ENCODE peak calls at places on chromosome 17, in seven cellular contexts. S is heart right ventricle; Q is CD8-positive, alpha-beta T cell; C is gastrocnemius medialis; O is BJ; E is GM23338; G is left ventricle myocardium inferior. I is an unnamed sample. For H3K36me3, the result is how much of the 10 kb centered on the place peaks cover.

GRCh38 chr17:34566201-34566600 is 13.2 kb upstream of the TMEM132E start:
- DNase-seq in S (no peak), Q (no peak), C (no peak), O (no peak), E (no peak), G (no peak), I (no peak)

GRCh38 chr17:60102632-60103047 is 23.9 kb upstream of the HEATR6 start:
- DNase-seq in S (no peak), Q (no peak), C (no peak), O (no peak), E (no peak), G (no peak), I (no peak)

GRCh38 chr17:68613739-68614298 is 12.7 kb upstream of the FAM20A start:
- DNase-seq in S (peak), Q (peak), C (no peak), O (no peak), E (peak), G (no peak), I (no peak)

GRCh38 chr17:42122371-42123303 is at the start of gene HSPB9:
- DNase-seq in S (no peak), Q (no peak), C (no peak), O (no peak), E (peak), G (peak), I (peak)

GRCh38 chr17:74295625-74296547 is 21.9 kb downstream of the DNAI2 start:
- DNase-seq in S (peak), Q (no peak), C (no peak), O (no peak), E (no peak), G (peak), I (no peak)

GRCh38 chr17:5821057-5821456 is 236.7 kb upstream of the NLRP1 start:
- DNase-seq in S (no peak), Q (no peak), C (no peak), O (no peak), E (no peak), G (no peak), I (no peak)

GRCh38 chr17:39676198-39676819 is 8.1 kb downstream of the PNMT start:
- DNase-seq in S (peak), Q (peak), C (peak), O (no peak), E (no peak), G (peak), I (no peak)

GRCh38 chr17:35315283-35315682 is 58.1 kb downstream of the SLFN11 start:
- DNase-seq in S (peak), Q (no peak), C (peak), O (peak), E (no peak), G (no peak), I (no peak)

GRCh38 chr17:6782244-6782643 is 6.2 kb downstream of the FBXO39 start:
- DNase-seq in S (no peak), Q (no peak), C (no peak), O (no peak), E (no peak), G (no peak), I (no peak)

GRCh38 chr17:76094046-76094445 is 9.5 kb downstream of the EXOC7 start:
- DNase-seq in S (no peak), Q (no peak), C (no peak), O (no peak), E (no peak), G (no peak), I (no peak)
- H3K36me3 ChIP-seq in S (half or more), Q (under half), C (under half), O (under half), E (under half), G (half or more), I (under half)

DNA sequence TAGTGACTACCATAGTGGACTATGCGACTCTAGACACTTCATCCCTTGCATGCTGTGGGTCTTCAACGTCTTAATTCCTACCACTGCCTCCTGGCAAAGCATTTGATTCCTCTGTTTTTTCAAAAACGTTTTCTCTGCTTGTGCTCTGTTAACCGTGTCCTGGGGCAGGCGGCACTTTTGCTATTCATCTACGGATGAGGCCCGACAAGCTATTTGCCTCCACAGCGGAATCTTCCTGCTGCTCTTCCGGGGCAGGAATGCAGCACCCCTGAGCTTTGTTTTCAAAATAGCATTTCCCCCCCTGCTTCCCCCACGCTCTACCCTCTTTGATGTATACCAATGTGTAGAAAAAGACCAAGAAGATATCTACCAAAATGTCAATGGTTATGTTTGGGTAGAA is 39.8 kb upstream of the METTL16 start:
- DNase-seq in S (no peak), Q (no peak), C (no peak), O (no peak), E (peak), G (no peak), I (no peak)
- TF ChIP-seq CTCF in S (no peak), Q (no peak), C (no peak), O (no peak), E (no peak), G (no peak), I (no peak)

DNA sequence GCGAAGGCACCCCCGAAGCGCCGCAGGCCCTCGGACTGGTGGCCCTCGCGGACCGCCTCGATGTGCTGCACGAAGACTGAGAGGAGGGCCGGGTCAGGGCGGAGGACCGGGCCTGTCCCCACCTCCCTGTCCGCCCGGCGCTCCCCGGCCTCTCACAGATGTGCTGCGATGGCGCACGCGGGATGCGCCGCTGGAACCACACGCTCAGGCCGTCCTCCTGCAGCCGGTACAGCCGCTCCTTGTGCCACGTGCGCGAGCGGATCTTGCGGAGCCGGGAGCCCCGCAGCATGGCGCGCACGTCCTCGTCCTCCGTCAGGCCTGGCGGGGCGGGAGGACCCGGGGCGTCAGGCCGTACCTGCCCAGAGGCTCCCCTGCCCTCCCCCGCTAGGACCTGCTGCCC is 11.3 kb downstream of the PLCD3 start:
- DNase-seq in S (no peak), Q (no peak), C (no peak), O (no peak), E (peak), G (no peak), I (no peak)
- H3K36me3 ChIP-seq in S (under half), Q (under half), C (under half), O (under half), E (under half), G (under half), I (under half)

GRCh38 chr17:58091024-58091567 is 7.9 kb downstream of the DYNLL2 start:
- DNase-seq in S (no peak), Q (no peak), C (no peak), O (no peak), E (no peak), G (no peak), I (no peak)

GRCh38 chr17:58094118-58094517 is 10.9 kb downstream of the DYNLL2 start:
- DNase-seq in S (no peak), Q (no peak), C (no peak), O (no peak), E (no peak), G (no peak), I (no peak)

GRCh38 chr17:58092101-58092796 is 9.0 kb downstream of the DYNLL2 start:
- DNase-seq in S (no peak), Q (no peak), C (no peak), O (no peak), E (no peak), G (no peak), I (no peak)

GRCh38 chr17:58089111-58089510 is 5.9 kb downstream of the DYNLL2 start:
- DNase-seq in S (no peak), Q (no peak), C (no peak), O (no peak), E (no peak), G (no peak), I (no peak)

DNA sequence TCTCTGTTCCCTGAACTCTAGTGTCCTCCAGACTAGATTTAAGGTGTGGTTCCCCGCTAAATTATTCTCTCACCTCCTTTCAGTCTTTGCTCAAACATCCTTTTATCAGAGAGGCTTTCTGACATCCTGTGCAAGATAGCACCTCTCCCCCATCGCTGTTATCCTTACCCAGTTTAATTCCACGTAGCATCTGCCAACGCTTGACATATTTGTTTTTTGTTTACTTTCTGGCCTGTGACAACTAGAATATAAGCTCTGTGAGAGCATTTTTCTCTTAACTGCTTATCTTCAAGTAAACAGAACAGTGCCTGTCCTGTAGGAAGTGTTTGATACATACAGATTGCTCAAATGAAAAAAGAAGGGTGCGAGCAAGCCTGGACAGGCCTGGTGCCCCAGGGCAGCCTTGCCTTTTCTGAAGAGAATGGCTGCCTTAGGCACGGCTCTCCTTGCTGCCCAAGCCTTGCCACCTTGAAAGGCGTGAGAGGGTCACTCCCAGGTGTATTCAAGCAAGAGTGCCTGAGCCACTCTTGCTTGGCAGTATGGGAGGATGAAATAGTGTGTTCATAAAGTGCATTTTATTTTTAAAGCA is 9.7 kb downstream of the DYNLL2 start:
- DNase-seq in S (no peak), Q (no peak), C (no peak), O (no peak), E (no peak), G (no peak), I (no peak)
- TF ChIP-seq CTCF in S (no peak), Q (no peak), C (no peak), O (no peak), E (no peak), G (no peak), I (no peak)

DNA sequence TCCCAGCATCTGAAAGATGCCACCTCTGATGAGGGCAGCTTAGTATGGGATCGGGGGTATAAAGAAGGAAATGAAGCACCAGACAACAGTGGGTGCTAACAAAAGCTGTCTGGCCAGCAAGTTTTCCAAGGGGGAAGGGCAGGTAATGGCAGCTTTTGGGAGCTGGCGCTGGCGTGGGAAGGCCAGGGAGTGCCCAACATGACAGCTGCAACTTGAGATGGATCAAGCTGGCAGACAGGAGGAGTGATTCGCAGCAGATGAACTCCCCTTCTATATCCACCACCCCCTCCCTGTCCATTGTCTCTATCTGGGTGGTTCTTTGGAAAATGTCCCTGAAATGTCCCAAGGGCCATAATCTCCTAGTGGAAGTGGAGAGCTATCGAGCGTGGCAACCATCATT is 4.7 kb upstream of the INPP5K start:
- DNase-seq in S (no peak), Q (no peak), C (peak), O (no peak), E (no peak), G (no peak), I (no peak)
- H3K36me3 ChIP-seq in S (under half), Q (under half), C (under half), O (under half), E (under half), G (under half), I (under half)

GRCh38 chr17:44214230-44214494 is 5.3 kb downstream of the UBTF start:
- DNase-seq in S (no peak), Q (no peak), C (no peak), O (no peak), E (no peak), G (no peak), I (no peak)
- TF ChIP-seq CTCF in S (no peak), Q (no peak), C (no peak), O (no peak), E (no peak), G (no peak), I (no peak)

GRCh38 chr17:47621293-47622178 is 28.2 kb upstream of the KPNB1 start:
- DNase-seq in S (peak), Q (no peak), C (peak), O (peak), E (peak), G (no peak), I (no peak)

GRCh38 chr17:47624727-47625068 is 25.0 kb upstream of the KPNB1 start:
- DNase-seq in S (no peak), Q (no peak), C (no peak), O (no peak), E (no peak), G (no peak), I (no peak)

GRCh38 chr17:47618416-47618815 is 31.3 kb upstream of the KPNB1 start:
- DNase-seq in S (no peak), Q (no peak), C (no peak), O (no peak), E (peak), G (no peak), I (no peak)

GRCh38 chr17:47620503-47621245 is 29.0 kb upstream of the KPNB1 start:
- DNase-seq in S (no peak), Q (no peak), C (no peak), O (no peak), E (no peak), G (no peak), I (no peak)

GRCh38 chr17:47622179-47622549 is 27.6 kb upstream of the KPNB1 start:
- DNase-seq in S (no peak), Q (no peak), C (no peak), O (no peak), E (no peak), G (no peak), I (no peak)
- H3K36me3 ChIP-seq in S (under half), Q (under half), C (under half), O (under half), E (under half), G (half or more), I (under half)

DNA sequence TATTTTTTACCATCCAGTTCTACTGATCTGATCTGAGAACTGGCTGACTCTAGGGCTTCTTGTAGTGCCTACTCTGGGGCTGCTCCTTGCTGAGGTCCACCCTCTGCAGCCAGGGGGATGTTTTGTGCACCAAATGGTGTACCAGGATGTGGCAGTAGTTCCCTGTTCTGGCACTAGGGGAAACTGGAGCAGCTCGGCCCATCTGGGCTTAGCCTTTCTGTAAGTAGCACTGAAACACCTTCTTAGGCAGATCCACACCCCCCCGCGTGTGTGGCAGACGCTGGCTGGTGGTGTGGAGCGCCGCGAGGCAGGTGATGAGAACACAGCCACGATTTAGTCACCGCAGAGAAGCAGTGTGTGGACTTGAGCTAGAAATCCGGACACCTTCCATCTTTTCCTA is 17.0 kb downstream of the DUSP14 start:
- DNase-seq in S (no peak), Q (peak), C (no peak), O (no peak), E (peak), G (no peak), I (no peak)
- TF ChIP-seq CTCF in S (peak), Q (no peak), C (no peak), O (peak), E (peak), G (peak), I (no peak)

DNA sequence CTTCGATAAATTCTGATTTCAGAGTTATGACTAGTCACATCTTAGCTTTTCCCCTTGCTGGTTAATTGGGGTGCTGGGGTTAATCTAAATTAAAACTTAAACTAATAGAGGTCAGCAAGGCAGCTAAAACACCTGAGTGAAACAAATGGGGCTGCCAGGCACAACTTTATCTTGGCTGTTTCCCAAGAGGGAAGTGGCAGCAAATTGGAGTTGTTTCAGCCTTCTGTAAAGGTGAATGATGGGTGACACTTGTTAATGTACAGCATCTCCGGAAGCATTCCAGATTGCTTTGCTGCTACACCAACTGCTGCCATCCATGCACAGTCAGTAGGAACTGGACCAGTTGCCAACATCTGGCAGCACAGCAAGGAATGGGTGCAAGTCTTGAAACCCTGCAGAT is 43.9 kb downstream of the AATF start:
- DNase-seq in S (no peak), Q (no peak), C (no peak), O (no peak), E (no peak), G (no peak), I (no peak)
- H3K36me3 ChIP-seq in S (under half), Q (half or more), C (under half), O (under half), E (under half), G (half or more), I (under half)